ENCODE peak calls at places on chromosomes 16 and 17, in seven cellular contexts. S, L, O, W, C, I and V are unnamed samples.
A peak's percentile ranks its signal among the peaks of the same experiment; 100 is the strongest.

GRCh38 chr16:11201498-11202259 is 54.3 kb downstream of the SOCS1 start:
- DNase-seq in S (no peak), L (peak; percentile 72), O (no peak), W (no peak), C (no peak), I (no peak), V (peak; percentile 25)

GRCh38 chr16:87380403-87380802 is 3.2 kb downstream of the FBXO31 start:
- DNase-seq in S (no peak), L (no peak), O (no peak), W (no peak), C (no peak), I (no peak), V (no peak)

GRCh38 chr17:42275527-42276358 is 448 bp downstream of the STAT5B start:
- DNase-seq in S (peak; percentile 19), L (no peak), O (peak; percentile 46), W (peak; percentile 80), C (no peak), I (no peak), V (no peak)

GRCh38 chr17:15250459-15250858 is 14.7 kb downstream of the PMP22 start:
- DNase-seq in S (no peak), L (no peak), O (no peak), W (no peak), C (no peak), I (no peak), V (no peak)

GRCh38 chr17:53996896-53997295 is 174.2 kb downstream of the KIF2B start:
- DNase-seq in S (no peak), L (no peak), O (no peak), W (no peak), C (no peak), I (no peak), V (no peak)

GRCh38 chr16:53768167-53768566 is 64.2 kb downstream of the FTO start:
- DNase-seq in S (no peak), L (no peak), O (no peak), W (no peak), C (no peak), I (no peak), V (no peak)

GRCh38 chr16:58306327-58306726 is 11.5 kb upstream of the PRSS54 start:
- DNase-seq in S (no peak), L (peak; percentile 30), O (no peak), W (peak; percentile 72), C (no peak), I (no peak), V (no peak)

GRCh38 chr17:81804559-81805399 is 829 bp downstream of the GCGR start:
- DNase-seq in S (no peak), L (no peak), O (no peak), W (no peak), C (no peak), I (no peak), V (no peak)

GRCh38 chr17:82215095-82215971 is 2.7 kb upstream of the CCDC57 start:
- DNase-seq in S (no peak), L (no peak), O (peak; percentile 76), W (peak; percentile 61), C (no peak), I (no peak), V (no peak)